ENCODE peak calls at places on chromosomes 11 and 22, in four cellular contexts. G is heart left ventricle, A is A549, V is body of pancreas. M is an unnamed sample.

GRCh38 chr11:64078905-64079304 is 43.2 kb downstream of the FLRT1 start:
- DNase-seq in G (no peak), A (no peak), V (no peak), M (no peak)

GRCh38 chr11:108025387-108026080 is 16.8 kb downstream of the CUL5 start:
- DNase-seq in G (no peak), A (no peak), V (no peak), M (no peak)

GRCh38 chr22:26170795-26171194 is 1.5 kb downstream of the SEZ6L start:
- DNase-seq in G (no peak), A (no peak), V (peak), M (no peak)

GRCh38 chr22:25545677-25546076 is 18.8 kb upstream of the GRK3 start:
- DNase-seq in G (no peak), A (no peak), V (no peak), M (no peak)

GRCh38 chr11:2827256-2827655 is 58.3 kb downstream of the CDKN1C start:
- DNase-seq in G (peak), A (no peak), V (no peak), M (no peak)

GRCh38 chr22:39092111-39092867 is 4.8 kb upstream of the APOBEC3H start:
- DNase-seq in G (no peak), A (no peak), V (no peak), M (no peak)

GRCh38 chr11:120224872-120225371 is 14.1 kb downstream of the OAF start:
- DNase-seq in G (peak), A (no peak), V (no peak), M (no peak)

GRCh38 chr11:13118194-13118593 is 109.1 kb downstream of the RASSF10 start:
- DNase-seq in G (no peak), A (peak), V (no peak), M (no peak)

GRCh38 chr11:4639931-4640330 is 2.7 kb downstream of the OR51D1 start:
- DNase-seq in G (no peak), A (no peak), V (no peak), M (no peak)

GRCh38 chr11:2837096-2837601 is 48.4 kb downstream of the CDKN1C start:
- DNase-seq in G (peak), A (peak), V (peak), M (peak)

GRCh38 chr11:120774591-120775386 is 249.1 kb upstream of the TBCEL start:
- DNase-seq in G (no peak), A (no peak), V (no peak), M (no peak)

GRCh38 chr22:28442264-28442950 is 237.2 kb downstream of the TTC28 start:
- DNase-seq in G (peak), A (no peak), V (peak), M (peak)

GRCh38 chr11:73177380-73178091 is 35.4 kb upstream of the FCHSD2 start:
- DNase-seq in G (peak), A (no peak), V (peak), M (no peak)

GRCh38 chr11:73178092-73178539 is 36.0 kb upstream of the FCHSD2 start:
- DNase-seq in G (peak), A (peak), V (peak), M (peak)

GRCh38 chr11:73176892-73177155 is 34.7 kb upstream of the FCHSD2 start:
- DNase-seq in G (no peak), A (no peak), V (no peak), M (no peak)

GRCh38 chr11:73176145-73176891 is 34.2 kb upstream of the FCHSD2 start:
- DNase-seq in G (no peak), A (no peak), V (no peak), M (no peak)

GRCh38 chr11:73178681-73179080 is 36.6 kb upstream of the FCHSD2 start:
- DNase-seq in G (no peak), A (no peak), V (no peak), M (no peak)
- TF ChIP-seq POLR2A in G (no peak), A (no peak), V (no peak), M (no peak)

GRCh38 chr11:72721276-72721675 is 30.9 kb downstream of the ARAP1 start:
- DNase-seq in G (peak), A (no peak), V (no peak), M (no peak)
- H3K4me3 ChIP-seq in G (peak), A (peak), V (peak), M (peak)

DNA sequence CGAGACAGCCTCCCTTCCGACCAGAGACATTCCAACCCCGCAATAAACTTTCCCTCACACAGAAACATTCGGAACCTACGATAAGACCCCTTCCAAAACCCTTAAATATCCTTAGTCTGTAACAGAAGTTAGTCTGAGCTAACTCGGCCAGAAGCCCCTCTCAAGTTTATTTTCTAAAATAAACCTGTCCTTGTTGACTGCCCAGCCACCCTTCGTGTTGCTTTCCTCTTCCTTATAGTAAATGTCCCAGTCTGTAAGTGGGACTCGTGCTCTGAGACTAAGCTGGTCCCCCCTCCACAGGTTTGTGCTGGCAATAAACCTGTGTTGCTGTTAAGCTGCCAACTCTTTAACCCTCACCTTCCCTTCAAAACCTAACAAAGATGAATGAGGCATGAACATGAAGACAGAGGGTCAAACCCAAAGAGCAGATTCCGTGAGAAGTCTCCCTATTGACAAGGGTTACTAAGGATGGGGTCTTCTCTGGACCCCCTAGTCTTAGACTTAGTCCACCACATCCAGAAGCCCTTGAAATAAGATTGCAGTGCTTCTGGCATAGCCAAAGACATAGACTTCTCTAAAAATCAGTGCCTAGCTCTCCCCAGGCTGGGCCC is 18.2 kb downstream of the MIF start:
- DNase-seq in G (no peak), A (no peak), V (no peak), M (no peak)
- TF ChIP-seq POLR2A in G (no peak), A (no peak), V (no peak), M (no peak)

GRCh38 chr11:35524780-35525179 is 636 bp downstream of the PAMR1 start:
- DNase-seq in G (no peak), A (no peak), V (no peak), M (no peak)
- H3K4me3 ChIP-seq in G (peak), A (no peak), V (no peak), M (no peak)

DNA sequence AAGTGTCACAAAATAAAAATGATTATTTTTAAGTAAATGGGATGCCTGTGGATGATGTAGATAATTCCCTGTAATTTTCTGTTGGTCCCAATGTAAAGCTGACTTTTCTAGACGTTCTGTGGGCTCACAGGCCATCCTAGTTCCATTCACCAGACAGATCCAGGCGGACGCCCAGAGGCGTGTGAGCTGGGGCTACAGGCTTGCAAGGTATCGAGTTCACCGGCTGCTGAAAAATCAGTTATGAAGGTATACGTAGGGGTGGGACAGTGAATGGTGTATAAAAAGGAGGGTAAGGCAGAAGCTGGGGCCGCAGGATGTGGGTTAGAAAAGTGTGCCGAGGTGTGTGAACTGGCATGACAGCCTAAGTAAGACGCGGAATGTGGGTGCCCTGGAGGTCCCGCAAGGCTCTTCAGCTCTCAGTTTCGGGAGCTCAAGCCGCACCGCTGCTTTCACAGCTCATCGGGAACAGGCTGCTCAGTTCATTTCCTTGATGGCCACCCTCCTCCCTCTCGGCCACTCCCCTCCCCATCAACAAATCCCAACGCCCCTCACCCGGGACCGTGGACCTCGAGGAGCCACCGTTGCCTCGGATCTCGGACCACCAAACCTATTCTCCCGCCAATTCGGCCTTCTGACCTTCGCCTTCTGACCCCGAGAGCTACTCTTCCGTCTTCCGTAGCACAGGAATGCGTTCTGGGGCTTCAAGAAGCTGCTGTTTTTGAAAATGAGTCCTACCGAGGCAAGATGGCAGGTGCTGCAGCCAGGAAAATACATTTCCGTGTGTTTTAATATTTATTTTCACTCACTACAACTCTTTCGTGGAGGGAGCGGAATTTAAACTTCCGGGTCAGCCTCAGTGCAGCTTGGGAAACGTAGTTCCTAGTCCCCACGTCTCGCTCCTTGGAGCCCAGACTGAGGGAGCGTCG is at the start of gene XNDC1N:
- DNase-seq in G (peak), A (peak), V (peak), M (peak)
- TF ChIP-seq POLR2A in G (peak), A (no peak), V (no peak), M (no peak)